ENCODE peak calls at places on chromosomes 3 and 15, in four cellular contexts. M, I, A and S are unnamed samples.

GRCh38 chr3:130900959-130901358 is 7.1 kb downstream of the ATP2C1 start:
- DNase-seq in I (no peak), M (no peak), A (peak; percentile 32), S (no peak)

GRCh38 chr3:113216393-113216792 is 5.0 kb downstream of the BOC start:
- DNase-seq in A (no peak), M (no peak), I (no peak), S (no peak)

GRCh38 chr15:94412979-94413741 is 181.8 kb downstream of the MCTP2 start:
- DNase-seq in M (peak; percentile 88), I (peak; percentile 47), A (peak; percentile 4), S (no peak)

GRCh38 chr3:169354774-169355501 is 308.6 kb downstream of the MECOM start:
- DNase-seq in I (no peak), M (no peak), A (no peak), S (no peak)

GRCh38 chr3:129605593-129606521 is 619 bp downstream of the PLXND1 start:
- DNase-seq in A (peak; percentile 67), I (no peak), M (no peak), S (peak; percentile 88)

GRCh38 chr15:72616491-72617210 is 37.8 kb upstream of the GOLGA6B start:
- DNase-seq in I (no peak), M (no peak), A (no peak), S (no peak)

GRCh38 chr3:129503387-129504010 is 24.9 kb upstream of the RHO start:
- DNase-seq in I (no peak), A (peak; percentile 12), M (no peak), S (peak; percentile 2)

GRCh38 chr3:159586587-159587202 is 401.9 kb upstream of the IL12A start:
- DNase-seq in A (peak; percentile 59), M (no peak), I (no peak), S (peak; percentile 40)

GRCh38 chr3:190124067-190124466 is 3.4 kb upstream of the P3H2 start:
- DNase-seq in A (no peak), M (no peak), I (no peak), S (no peak)

GRCh38 chr3:62611541-62612240 is 238.3 kb upstream of the FEZF2 start:
- DNase-seq in M (no peak), I (no peak), A (peak; percentile 82), S (no peak)

GRCh38 chr15:64877435-64877834 is 34.3 kb upstream of the ANKDD1A start:
- DNase-seq in I (peak; percentile 61), M (peak; percentile 54), A (no peak), S (peak; percentile 93)

GRCh38 chr3:156024904-156025303 is 95.5 kb upstream of the KCNAB1 start:
- DNase-seq in M (no peak), A (peak; percentile 28), I (no peak), S (no peak)

GRCh38 chr15:73600413-73601050 is 32.7 kb downstream of the NPTN start:
- DNase-seq in I (no peak), A (no peak), M (no peak), S (no peak)

GRCh38 chr3:16503191-16503776 is 10.2 kb downstream of the RFTN1 start:
- DNase-seq in I (no peak), A (no peak), M (no peak), S (no peak)

GRCh38 chr3:16504692-16505091 is 8.8 kb downstream of the RFTN1 start:
- DNase-seq in A (no peak), M (no peak), I (no peak), S (no peak)

GRCh38 chr3:16500911-16501310 is 12.6 kb downstream of the RFTN1 start:
- DNase-seq in M (no peak), A (no peak), I (no peak), S (no peak)

GRCh38 chr3:16504242-16504641 is 9.3 kb downstream of the RFTN1 start:
- DNase-seq in A (peak; percentile 33), I (no peak), M (no peak), S (no peak)

GRCh38 chr3:16502347-16502908 is 11.1 kb downstream of the RFTN1 start:
- DNase-seq in A (no peak), I (no peak), M (no peak), S (no peak)
- H3K4me1 ChIP-seq in A (peaks cover under 1% of the 10 kb centered on the region), I (no peaks in the 10 kb centered on the region), M (peaks cover 3% of the 10 kb centered on the region), S (peaks cover 8% of the 10 kb centered on the region)

GRCh38 chr3:82044918-82045715 is 283.7 kb upstream of the GBE1 start:
- DNase-seq in I (no peak), M (no peak), A (peak; percentile 30), S (no peak)
- H3K4me1 ChIP-seq in I (no peaks in the 10 kb centered on the region), M (no peaks in the 10 kb centered on the region), A (no peaks in the 10 kb centered on the region), S (no peaks in the 10 kb centered on the region)

DNA sequence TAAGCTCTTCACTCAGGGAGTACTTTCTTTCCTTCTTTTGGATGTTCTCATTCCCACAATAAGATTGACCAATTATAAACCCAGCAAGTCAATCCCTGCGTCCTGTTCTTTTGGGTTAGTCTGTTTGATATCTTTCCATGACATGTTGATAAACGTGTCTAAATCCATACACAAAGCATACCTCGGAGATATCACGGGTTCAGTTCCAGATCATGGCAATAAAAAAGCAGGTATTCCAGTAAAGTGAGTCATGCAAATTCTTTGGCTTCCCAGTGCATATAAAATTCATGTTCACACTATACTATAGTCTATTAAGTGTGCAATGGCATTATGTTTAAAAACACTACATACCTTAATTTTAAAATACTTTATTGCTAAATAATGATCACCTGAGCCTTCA is 667.7 kb downstream of the MAGI1 start:
- DNase-seq in I (no peak), A (no peak), M (no peak), S (no peak)
- H3K4me1 ChIP-seq in I (no peaks in the 10 kb centered on the region), A (no peaks in the 10 kb centered on the region), M (no peaks in the 10 kb centered on the region), S (no peaks in the 10 kb centered on the region)

GRCh38 chr15:70093070-70093469 is 4.6 kb downstream of the TLE3 start:
- DNase-seq in A (no peak), M (no peak), I (peak; percentile 38), S (no peak)

GRCh38 chr15:70095387-70096214 is 2.1 kb downstream of the TLE3 start:
- DNase-seq in I (peak; percentile 38), M (peak; percentile 37), A (no peak), S (peak; percentile 35)

GRCh38 chr15:70096215-70096974 is 1.3 kb downstream of the TLE3 start:
- DNase-seq in A (peak; percentile 59), M (peak; percentile 58), I (peak; percentile 63), S (peak; percentile 78)

GRCh38 chr15:70093481-70094309 is 4.0 kb downstream of the TLE3 start:
- DNase-seq in M (peak; percentile 73), I (peak; percentile 81), A (peak; percentile 44), S (no peak)

DNA sequence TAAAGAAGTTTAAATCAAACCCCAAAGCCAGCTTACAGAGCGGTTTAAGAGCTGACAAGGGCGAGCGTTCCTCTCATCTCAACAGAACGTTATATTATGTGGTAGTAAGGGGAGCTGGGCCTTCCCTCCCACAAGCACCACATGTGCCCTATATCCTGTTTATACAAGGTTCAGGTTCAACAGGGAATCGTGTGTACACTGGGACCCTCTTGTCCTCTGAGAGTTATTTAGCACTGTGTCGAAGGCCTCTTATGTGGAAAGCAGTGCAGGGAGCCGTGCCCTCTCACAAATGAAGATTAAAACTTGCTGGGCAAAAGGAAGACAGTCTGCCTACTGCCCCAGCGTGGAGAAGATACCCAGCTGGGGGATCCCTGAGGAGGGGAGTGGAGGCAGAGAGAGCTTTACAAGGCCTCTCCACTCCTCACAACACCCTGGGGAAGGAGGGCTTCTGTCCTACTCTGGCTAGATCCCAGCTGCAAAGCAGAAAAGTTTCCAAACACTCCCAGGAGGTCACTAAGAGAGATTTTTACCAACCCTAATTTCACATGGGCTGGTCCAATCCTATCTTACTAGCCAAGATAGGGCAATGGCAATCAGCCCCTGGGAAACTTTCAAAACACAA is 2.9 kb downstream of the TLE3 start:
- DNase-seq in A (no peak), I (peak; percentile 42), M (no peak), S (no peak)
- H3K4me1 ChIP-seq in A (peaks cover 14% of the 10 kb centered on the region), I (peaks cover 32% of the 10 kb centered on the region), M (peaks cover 55% of the 10 kb centered on the region), S (peaks cover 19% of the 10 kb centered on the region)

GRCh38 chr3:188298585-188298984 is 144.6 kb downstream of the LPP start:
- DNase-seq in M (peak; percentile 26), A (no peak), I (peak; percentile 32), S (no peak)
- H3K4me1 ChIP-seq in M (peaks cover 44% of the 10 kb centered on the region), A (peaks cover 19% of the 10 kb centered on the region), I (peaks cover 38% of the 10 kb centered on the region), S (peaks cover 10% of the 10 kb centered on the region)

DNA sequence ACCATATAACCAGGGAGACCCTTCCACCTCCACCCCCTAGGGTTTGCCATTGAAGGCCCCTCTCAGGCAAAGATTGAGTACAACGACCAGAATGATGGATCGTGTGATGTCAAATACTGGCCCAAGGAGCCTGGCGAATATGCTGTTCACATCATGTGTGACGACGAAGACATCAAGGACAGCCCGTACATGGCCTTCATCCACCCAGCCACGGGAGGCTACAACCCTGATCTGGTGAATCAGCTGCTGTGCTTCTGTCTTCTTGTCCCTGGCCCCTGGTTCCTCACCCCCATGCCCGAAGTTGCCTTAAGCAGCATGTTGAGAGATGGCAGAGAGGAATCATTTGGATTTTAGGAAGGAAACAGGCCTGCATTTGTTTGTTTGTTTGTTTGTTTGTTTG is 98.4 kb downstream of the FLNB start:
- DNase-seq in A (no peak), M (no peak), I (no peak), S (no peak)
- H3K4me1 ChIP-seq in A (no peaks in the 10 kb centered on the region), M (peaks cover 8% of the 10 kb centered on the region), I (peaks cover 4% of the 10 kb centered on the region), S (no peaks in the 10 kb centered on the region)

GRCh38 chr3:124888482-124889441 is 1.6 kb upstream of the ITGB5 start:
- DNase-seq in I (no peak), A (no peak), M (no peak), S (no peak)

GRCh38 chr3:124887996-124888298 is 782 bp upstream of the ITGB5 start:
- DNase-seq in M (no peak), I (no peak), A (no peak), S (no peak)

GRCh38 chr3:124885466-124886167 is 1.5 kb downstream of the ITGB5 start:
- DNase-seq in M (no peak), I (no peak), A (peak; percentile 36), S (no peak)

GRCh38 chr3:124887177-124887995 is at the start of gene ITGB5:
- DNase-seq in M (peak; percentile 79), I (peak; percentile 84), A (peak; percentile 79), S (peak; percentile 88)

DNA sequence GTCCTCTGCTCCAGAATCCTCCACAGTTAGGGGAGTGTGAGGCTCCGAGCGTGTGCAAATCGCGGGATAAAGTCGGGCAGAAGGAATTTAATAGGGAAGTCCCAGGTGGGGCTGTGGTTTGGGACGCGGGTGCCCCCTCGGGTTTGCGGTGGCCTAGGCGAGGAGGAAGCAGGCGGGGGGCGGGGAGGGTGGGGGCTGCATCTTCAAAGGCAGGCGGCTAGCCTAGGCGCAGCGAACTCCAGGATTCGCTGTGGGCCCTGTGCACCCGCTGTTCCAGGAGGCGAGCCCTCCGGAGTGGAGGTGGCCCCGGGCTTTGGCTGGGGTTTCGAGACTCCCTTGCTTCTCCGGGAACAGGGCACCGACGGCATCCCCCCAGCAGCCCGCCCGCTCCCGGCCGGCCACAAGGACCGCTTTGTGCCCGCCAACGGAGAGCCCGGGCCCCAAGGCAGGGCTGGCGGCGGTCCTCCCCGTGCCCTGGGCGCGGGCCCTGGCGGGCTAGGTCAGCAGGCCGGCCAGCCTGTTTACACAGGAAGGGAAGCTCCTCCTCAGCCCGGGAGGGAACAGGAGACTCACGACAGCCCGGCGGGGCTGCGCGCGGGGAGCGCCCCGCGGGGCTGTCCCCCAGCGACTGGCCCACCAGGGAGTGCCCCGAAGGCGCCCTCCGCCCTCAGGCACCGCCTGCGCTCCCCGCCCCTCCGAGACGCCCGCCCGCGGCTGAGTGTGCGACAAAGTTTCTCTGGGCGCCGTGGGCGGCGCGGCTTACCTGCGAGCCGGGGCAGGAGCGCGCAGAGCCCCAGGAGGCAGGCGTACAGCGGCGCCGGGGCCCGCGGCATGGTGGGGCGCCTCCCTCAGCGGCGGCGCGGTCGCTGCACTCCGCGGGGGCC is 755 bp downstream of the ITGB5 start:
- DNase-seq in A (peak; percentile 53), I (peak; percentile 75), M (peak; percentile 66), S (peak; percentile 55)
- H3K4me1 ChIP-seq in A (peaks cover 2% of the 10 kb centered on the region), I (no peaks in the 10 kb centered on the region), M (peaks cover 3% of the 10 kb centered on the region), S (peaks cover 3% of the 10 kb centered on the region)